ENCODE peak calls at places on chromosomes 1 and 21, in nine cellular contexts. B, U, P, W, T, A, Q, F and X are unnamed samples.

GRCh38 chr1:119007672-119008482 is 19.7 kb upstream of the TBX15 start:
- DNase-seq in B (no peak), U (peak; percentile 37), P (no peak), W (no peak), T (no peak), A (no peak), Q (no peak), F (no peak), X (no peak)

GRCh38 chr1:155127672-155128468 is at the start of gene EFNA1:
- DNase-seq in B (no peak), U (peak; percentile 68), P (peak; percentile 47), W (peak; percentile 72), T (peak; percentile 52), A (peak; percentile 65), Q (peak; percentile 68), F (peak; percentile 18), X (no peak)

GRCh38 chr1:12447301-12447700 is 170.7 kb downstream of the DHRS3 start:
- DNase-seq in B (no peak), U (no peak), P (no peak), W (no peak), T (no peak), A (no peak), Q (no peak), F (peak; percentile 75), X (peak; percentile 50)

GRCh38 chr1:205339197-205339702 is 17.5 kb downstream of the KLHDC8A start:
- DNase-seq in B (no peak), U (no peak), P (no peak), W (no peak), T (no peak), A (no peak), Q (no peak), F (no peak), X (no peak)

GRCh38 chr1:107318932-107319331 is 178.1 kb downstream of the NTNG1 start:
- DNase-seq in B (no peak), U (peak; percentile 2), P (no peak), W (no peak), T (no peak), A (no peak), Q (no peak), F (no peak), X (no peak)

GRCh38 chr21:42747746-42748351 is 94.4 kb downstream of the PDE9A start:
- DNase-seq in B (no peak), U (no peak), P (no peak), W (no peak), T (no peak), A (no peak), Q (no peak), F (no peak), X (no peak)

GRCh38 chr1:99963041-99963795 is 6.6 kb upstream of the SLC35A3 start:
- DNase-seq in B (no peak), U (no peak), P (no peak), W (no peak), T (peak; percentile 76), A (no peak), Q (no peak), F (peak; percentile 38), X (peak; percentile 48)

GRCh38 chr1:7845761-7846160 is 7.1 kb downstream of the UTS2 start:
- DNase-seq in B (peak; percentile 44), U (no peak), P (no peak), W (no peak), T (no peak), A (no peak), Q (no peak), F (no peak), X (no peak)

GRCh38 chr1:46461809-46462448 is 27.7 kb upstream of the DMBX1 start:
- DNase-seq in B (no peak), U (no peak), P (no peak), W (no peak), T (peak; percentile 6), A (peak; percentile 53), Q (no peak), F (peak; percentile 7), X (no peak)

GRCh38 chr1:65317866-65318653 is 8.7 kb downstream of the DNAJC6 start:
- DNase-seq in B (no peak), U (no peak), P (no peak), W (no peak), T (no peak), A (peak; percentile 95), Q (no peak), F (no peak), X (no peak)

GRCh38 chr1:75765697-75766355 is 20.2 kb upstream of the RABGGTB start:
- DNase-seq in B (peak; percentile 51), U (no peak), P (no peak), W (no peak), T (peak; percentile 86), A (no peak), Q (no peak), F (peak; percentile 78), X (peak; percentile 82)

GRCh38 chr1:115172270-115172669 is 83.0 kb upstream of the TSPAN2 start:
- DNase-seq in B (no peak), U (no peak), P (no peak), W (no peak), T (no peak), A (no peak), Q (no peak), F (peak; percentile 63), X (no peak)

GRCh38 chr1:222843434-222844107 is 28.7 kb downstream of the DISP1 start:
- DNase-seq in B (no peak), U (no peak), P (no peak), W (no peak), T (no peak), A (no peak), Q (no peak), F (no peak), X (no peak)

GRCh38 chr1:26700711-26701110 is 4.9 kb downstream of the ARID1A start:
- DNase-seq in B (no peak), U (no peak), P (no peak), W (no peak), T (peak; percentile 42), A (no peak), Q (no peak), F (peak; percentile 44), X (no peak)

GRCh38 chr1:28518745-28519341 is 13.0 kb downstream of the RCC1 start:
- DNase-seq in B (no peak), U (peak; percentile 65), P (no peak), W (no peak), T (no peak), A (peak; percentile 48), Q (no peak), F (peak; percentile 59), X (no peak)

GRCh38 chr1:92784639-92785500 is at the start of gene EVI5:
- DNase-seq in B (peak; percentile 94), U (peak; percentile 95), P (peak; percentile 30), W (peak; percentile 96), T (peak; percentile 90), A (peak; percentile 94), Q (peak; percentile 95), F (peak; percentile 93), X (peak; percentile 95)

GRCh38 chr1:14190508-14190907 is 408.0 kb upstream of the KAZN start:
- DNase-seq in B (no peak), U (no peak), P (no peak), W (no peak), T (peak; percentile 91), A (no peak), Q (no peak), F (peak; percentile 15), X (no peak)

DNA sequence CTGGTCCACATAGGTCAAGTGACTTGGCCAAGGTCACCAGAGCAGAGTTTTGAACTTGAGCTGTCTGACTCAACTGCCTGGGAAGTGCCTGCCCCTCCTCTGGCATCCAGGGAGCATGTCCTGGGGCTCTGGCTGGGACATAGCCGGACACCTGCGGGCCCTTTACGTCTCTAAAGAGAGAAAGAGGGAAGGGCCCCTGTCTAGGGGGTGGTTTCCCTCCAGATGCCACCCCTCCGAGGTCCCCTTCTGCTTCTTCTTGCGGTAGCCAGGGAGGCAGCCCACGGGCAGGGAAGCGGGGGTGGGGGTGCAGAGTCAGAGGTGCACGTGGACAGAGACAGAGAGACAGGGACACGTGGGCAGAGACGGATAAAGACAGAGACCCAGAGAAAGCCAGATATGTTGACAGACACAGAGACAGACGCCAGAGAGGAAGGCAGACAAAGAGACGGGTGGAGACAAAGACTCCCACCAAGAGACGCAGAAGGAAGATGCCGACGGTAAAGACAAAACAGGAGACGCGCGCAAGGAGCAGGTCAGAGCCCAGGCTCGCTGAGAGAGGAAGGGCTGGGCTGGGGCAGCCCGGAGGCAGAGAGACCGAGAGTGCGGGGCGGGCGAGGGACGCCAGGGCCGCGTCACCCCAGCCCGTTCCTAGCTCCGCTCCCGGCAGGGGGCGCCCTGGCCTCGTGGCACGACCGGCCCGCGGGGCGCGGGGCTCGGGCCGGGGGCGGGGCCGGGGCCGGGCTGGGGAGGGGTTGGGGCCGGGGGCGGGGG is 458 bp upstream of the ALPL start:
- DNase-seq in B (no peak), U (peak; percentile 92), P (peak; percentile 53), W (peak; percentile 73), T (peak; percentile 5), A (peak; percentile 90), Q (peak; percentile 72), F (peak; percentile 42), X (peak; percentile 17)
- TF ChIP-seq CTCF in B (peak; percentile 48), U (peak; percentile 91), P (no peak), W (peak; percentile 75), T (peak; percentile 76), A (peak; percentile 64), Q (peak; percentile 63), F (no peak), X (peak; percentile 32)

DNA sequence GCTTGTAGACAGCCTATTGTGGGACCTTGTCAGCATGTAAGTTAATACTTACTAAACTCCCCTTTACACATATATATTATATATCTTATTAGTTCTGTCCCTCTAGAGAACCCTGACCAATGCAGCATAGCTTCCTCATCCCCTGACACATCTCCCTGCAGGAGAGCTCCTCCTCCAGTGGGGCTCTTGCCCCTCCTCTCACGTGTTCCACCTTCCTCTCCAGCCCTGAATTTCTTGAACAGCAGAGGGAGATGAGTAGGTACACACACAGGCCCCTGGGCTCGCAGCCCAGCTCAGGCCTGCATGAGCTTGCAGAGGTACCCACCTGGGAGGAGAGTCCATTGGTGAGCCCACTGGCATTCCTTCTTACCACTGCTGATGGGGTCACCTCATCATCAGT is 27.3 kb upstream of the GOLT1A start:
- DNase-seq in B (no peak), U (no peak), P (no peak), W (no peak), T (peak; percentile 79), A (no peak), Q (no peak), F (no peak), X (no peak)
- TF ChIP-seq CTCF in B (no peak), U (no peak), P (no peak), W (no peak), T (no peak), A (no peak), Q (no peak), F (no peak), X (no peak)

DNA sequence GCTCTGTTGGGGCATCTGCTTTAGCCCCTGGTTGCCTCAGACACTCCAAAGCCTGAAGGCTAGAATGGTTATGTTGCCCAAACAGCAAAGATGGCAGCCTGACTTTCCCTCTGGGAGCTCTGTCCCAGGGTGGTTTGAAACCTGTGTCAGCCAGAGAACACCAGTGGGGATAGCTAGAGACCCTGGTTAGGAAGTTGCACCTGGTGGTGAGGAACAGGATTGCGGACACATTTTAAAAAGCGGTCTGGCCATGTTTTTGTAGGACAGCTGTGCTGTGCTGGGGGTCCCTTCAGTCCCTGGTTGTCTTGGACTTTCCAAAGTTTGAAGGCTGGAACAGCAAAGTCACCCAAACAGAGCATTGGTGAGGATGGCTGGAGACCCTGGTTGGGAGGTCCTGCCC is 87.8 kb downstream of the DNM3 start:
- DNase-seq in B (no peak), U (no peak), P (no peak), W (no peak), T (no peak), A (no peak), Q (no peak), F (no peak), X (no peak)
- TF ChIP-seq CTCF in B (peak; percentile 32), U (no peak), P (no peak), W (no peak), T (peak; percentile 5), A (peak; percentile 3), Q (no peak), F (no peak), X (no peak)

GRCh38 chr1:199422206-199422605 is 605.3 kb upstream of the NR5A2 start:
- DNase-seq in B (peak; percentile 8), U (no peak), P (no peak), W (no peak), T (peak; percentile 71), A (no peak), Q (no peak), F (peak; percentile 34), X (peak; percentile 56)
- TF ChIP-seq CTCF in B (peak; percentile 62), U (no peak), P (no peak), W (peak; percentile 23), T (peak; percentile 70), A (no peak), Q (no peak), F (peak; percentile 33), X (peak; percentile 61)